ENCODE peak calls at places on chromosomes 1 and 21, in five cellular contexts. A, F, P, W and M are unnamed samples.

GRCh38 chr1:20212685-20213331 is 26.5 kb upstream of the PLA2G2C start:
- DNase-seq in A (peak; percentile 18), F (peak; percentile 66), P (peak; percentile 34), W (peak; percentile 95), M (peak; percentile 17)

GRCh38 chr1:40530735-40531380 is 579 bp upstream of the ZNF684 start:
- DNase-seq in A (no peak), F (no peak), P (no peak), W (no peak), M (no peak)

GRCh38 chr21:36835383-36835795 is 131.1 kb downstream of the HLCS start:
- DNase-seq in A (no peak), F (peak; percentile 49), P (no peak), W (no peak), M (no peak)

GRCh38 chr1:50371749-50372148 is 51.5 kb downstream of the DMRTA2 start:
- DNase-seq in A (no peak), F (no peak), P (no peak), W (no peak), M (no peak)

GRCh38 chr1:175078629-175079028 is 11.0 kb downstream of the TNN start:
- DNase-seq in A (no peak), F (no peak), P (no peak), W (no peak), M (no peak)

GRCh38 chr1:34407140-34407539 is 230.4 kb downstream of the C1orf94 start:
- DNase-seq in A (no peak), F (no peak), P (no peak), W (no peak), M (no peak)

GRCh38 chr1:40625476-40626382 is 39.8 kb downstream of the RIMS3 start:
- DNase-seq in A (no peak), F (no peak), P (no peak), W (no peak), M (no peak)

GRCh38 chr1:200282497-200283122 is 127.2 kb downstream of the ZNF281 start:
- DNase-seq in A (no peak), F (no peak), P (no peak), W (no peak), M (no peak)

GRCh38 chr1:235767795-235768194 is 98.9 kb downstream of the LYST start:
- DNase-seq in A (no peak), F (no peak), P (no peak), W (no peak), M (no peak)

GRCh38 chr1:53733447-53733931 is 5.5 kb downstream of the GLIS1 start:
- DNase-seq in A (no peak), F (no peak), P (no peak), W (no peak), M (no peak)

GRCh38 chr1:76799700-76800099 is 67.6 kb upstream of the ST6GALNAC5 start:
- DNase-seq in A (no peak), F (no peak), P (no peak), W (no peak), M (no peak)

GRCh38 chr1:42006093-42006492 is 87.4 kb upstream of the HIVEP3 start:
- DNase-seq in A (no peak), F (no peak), P (no peak), W (no peak), M (no peak)

GRCh38 chr1:236815941-236816340 is 20.8 kb downstream of the MTR start:
- DNase-seq in A (no peak), F (no peak), P (no peak), W (no peak), M (no peak)